ENCODE peak calls at places on chromosomes 2 and 18, in eight cellular contexts. H is mucosa of gallbladder; I is cardiac fibroblast; V is NB4; D is activated CD4-positive, alpha-beta T cell treated with anti-CD3 and anti-CD28 coated beads, Interleukin-2, amount 10 ng/mL, durations not matched to agents 7 days and 5 days; Q is AG08396; G is HL-60; B is ELR. O is an unnamed sample.

GRCh38 chr2:98875081-98875728 is 60.8 kb downstream of the CRACDL start:
- DNase-seq in D (no peak), Q (no peak), H (no peak), I (peak), V (no peak), B (no peak), G (no peak), O (no peak)

GRCh38 chr2:191666733-191667132 is 11.2 kb upstream of the NABP1 start:
- DNase-seq in V (peak), I (peak), G (peak), B (peak), Q (no peak), H (no peak), D (no peak), O (peak)

GRCh38 chr2:18311413-18311812 is 249.0 kb downstream of the RDH14 start:
- DNase-seq in V (no peak), H (no peak), B (no peak), G (no peak), I (no peak), D (no peak), Q (peak), O (peak)

GRCh38 chr2:157592983-157593382 is 35.7 kb downstream of the ACVR1C start:
- DNase-seq in I (peak), V (no peak), H (no peak), G (no peak), B (peak), Q (peak), D (no peak), O (peak)

GRCh38 chr2:60352491-60353405 is 200.7 kb downstream of the BCL11A start:
- DNase-seq in V (no peak), I (no peak), D (no peak), Q (no peak), B (no peak), G (no peak), H (no peak), O (no peak)

GRCh38 chr18:26104037-26104436 is 13.6 kb upstream of the SS18 start:
- DNase-seq in Q (no peak), B (no peak), G (no peak), D (no peak), H (no peak), V (no peak), I (no peak), O (no peak)

GRCh38 chr18:54388203-54389142 is 30.8 kb downstream of the C18orf54 start:
- DNase-seq in H (peak), G (peak), V (peak), Q (peak), B (peak), D (peak), I (peak), O (peak)

GRCh38 chr2:145653553-145653952 is 1133.6 kb upstream of the ZEB2 start:
- DNase-seq in D (no peak), Q (no peak), G (no peak), H (no peak), V (no peak), B (peak), I (peak), O (peak)

GRCh38 chr18:13393338-13393737 is 174.8 kb downstream of the LDLRAD4 start:
- DNase-seq in V (no peak), G (no peak), I (no peak), D (no peak), B (no peak), Q (no peak), H (no peak), O (no peak)

GRCh38 chr2:120613742-120614481 is 121.8 kb upstream of the GLI2 start:
- DNase-seq in D (no peak), I (peak), Q (peak), B (peak), G (no peak), H (no peak), V (no peak), O (peak)

GRCh38 chr2:160338891-160339290 is 138.8 kb upstream of the ITGB6 start:
- DNase-seq in D (no peak), Q (peak), H (no peak), I (peak), V (no peak), G (no peak), B (no peak), O (peak)

GRCh38 chr18:11947214-11948119 is 33.8 kb upstream of the IMPA2 start:
- DNase-seq in B (peak), I (peak), V (peak), Q (peak), G (peak), H (peak), D (peak), O (peak)

GRCh38 chr2:127558911-127559310 is 23.4 kb downstream of the MYO7B start:
- DNase-seq in D (no peak), B (no peak), I (no peak), H (no peak), Q (no peak), V (no peak), G (no peak), O (no peak)

GRCh38 chr2:55010149-55010591 is 40.1 kb downstream of the RTN4 start:
- DNase-seq in Q (peak), G (no peak), B (no peak), H (peak), D (peak), I (peak), V (no peak), O (peak)

GRCh38 chr18:58221060-58221725 is 177.2 kb downstream of the NEDD4L start:
- DNase-seq in I (peak), V (no peak), B (peak), Q (no peak), H (peak), D (no peak), G (no peak), O (peak)

GRCh38 chr2:127659408-127660290 is 13.7 kb downstream of the GPR17 start:
- DNase-seq in V (peak), Q (no peak), I (no peak), B (no peak), D (no peak), G (peak), H (no peak), O (no peak)

GRCh38 chr2:38702413-38702812 is 36.5 kb downstream of the GALM start:
- DNase-seq in I (peak), Q (peak), H (no peak), G (no peak), B (peak), V (no peak), D (no peak), O (peak)

GRCh38 chr2:170812716-170813585 is 3.7 kb upstream of the GAD1 start:
- DNase-seq in V (peak), Q (peak), D (peak), G (no peak), B (peak), H (peak), I (peak), O (peak)

GRCh38 chr2:67451086-67451832 is 54.1 kb downstream of the ETAA1 start:
- DNase-seq in G (no peak), I (peak), Q (peak), D (no peak), B (peak), V (no peak), H (peak), O (peak)

GRCh38 chr18:67072789-67073188 is 443.7 kb downstream of the DSEL start:
- DNase-seq in H (no peak), G (no peak), I (peak), D (no peak), B (no peak), Q (no peak), V (no peak), O (no peak)

O was measured in IMR-90.